ENCODE peak calls at places on chromosome 1, in five cellular contexts. U, G, A, P and B are unnamed samples.

GRCh38 chr1:154567386-154568164 is at the start of gene CHRNB2:
- DNase-seq in P (peak), U (peak), G (no peak), A (peak), B (no peak)

GRCh38 chr1:44653107-44653964 is 20.9 kb downstream of the TMEM53 start:
- DNase-seq in A (no peak), G (no peak), U (no peak), P (no peak), B (no peak)

GRCh38 chr1:20100632-20101355 is 18.5 kb downstream of the PLA2G2D start:
- DNase-seq in G (peak), U (peak), P (peak), A (no peak), B (peak)

GRCh38 chr1:41500378-41500777 is 15.9 kb upstream of the EDN2 start:
- DNase-seq in P (peak), U (peak), G (no peak), A (no peak), B (peak)

GRCh38 chr1:68375919-68376318 is 73.8 kb downstream of the RPE65 start:
- DNase-seq in P (no peak), A (no peak), G (no peak), U (peak), B (no peak)

GRCh38 chr1:15443281-15443680 is 5.0 kb downstream of the CTRC start:
- DNase-seq in P (no peak), U (no peak), A (no peak), G (no peak), B (no peak)

GRCh38 chr1:12436817-12437599 is 181.0 kb downstream of the DHRS3 start:
- DNase-seq in G (no peak), U (peak), A (peak), P (peak), B (peak)

GRCh38 chr1:9900142-9901043 is 9.7 kb downstream of the CTNNBIP1 start:
- DNase-seq in P (no peak), U (peak), G (no peak), A (no peak), B (no peak)